ENCODE peak calls at places on chromosomes 6 and 20, in six cellular contexts. L, E, W, R, M and J are unnamed samples.

GRCh38 chr6:170174124-170174770 is 116.6 kb downstream of the DLL1 start:
- DNase-seq in R (no peak), M (no peak), L (no peak), W (no peak), E (no peak), J (no peak)

GRCh38 chr6:35492664-35493284 is 4.1 kb downstream of the TEAD3 start:
- DNase-seq in E (no peak), R (no peak), W (no peak), L (no peak), M (no peak), J (no peak)

GRCh38 chr20:57957397-57958049 is 247.7 kb upstream of the PMEPA1 start:
- DNase-seq in L (no peak), M (no peak), E (peak), W (no peak), R (no peak), J (no peak)

GRCh38 chr20:24033560-24033959 is 45.0 kb upstream of the GGTLC1 start:
- DNase-seq in R (no peak), W (no peak), L (no peak), E (no peak), M (no peak), J (no peak)

GRCh38 chr20:54474866-54475265 is 527 bp upstream of the DOK5 start:
- DNase-seq in M (no peak), E (no peak), L (no peak), R (no peak), W (peak), J (no peak)

GRCh38 chr6:34834789-34835518 is 43.1 kb downstream of the BLTP3A start:
- DNase-seq in R (no peak), M (peak), W (no peak), L (no peak), E (peak), J (no peak)

GRCh38 chr20:54229566-54229965 is 21.7 kb downstream of the PFDN4 start:
- DNase-seq in R (no peak), E (no peak), W (no peak), M (no peak), L (no peak), J (no peak)

GRCh38 chr20:17530153-17530552 is 1.0 kb downstream of the BFSP1 start:
- DNase-seq in W (no peak), E (no peak), L (no peak), R (no peak), M (no peak), J (no peak)

GRCh38 chr6:40816601-40817000 is 222.4 kb downstream of the UNC5CL start:
- DNase-seq in R (no peak), M (no peak), W (no peak), E (no peak), L (no peak), J (no peak)

GRCh38 chr20:62528983-62529891 is 53.4 kb upstream of the GATA5 start:
- DNase-seq in L (no peak), R (no peak), E (no peak), M (no peak), W (no peak), J (no peak)

GRCh38 chr6:16158943-16159557 is 30.2 kb downstream of the MYLIP start:
- DNase-seq in M (no peak), W (no peak), E (no peak), L (no peak), R (no peak), J (no peak)

GRCh38 chr6:20688710-20689500 is 154.6 kb downstream of the CDKAL1 start:
- DNase-seq in L (no peak), E (no peak), R (no peak), W (no peak), M (no peak), J (no peak)

GRCh38 chr6:130326496-130326895 is 39.3 kb upstream of the TMEM200A start:
- DNase-seq in L (no peak), R (no peak), E (peak), W (no peak), M (no peak), J (no peak)

GRCh38 chr6:11770546-11771466 is 7.8 kb downstream of the ADTRP start:
- DNase-seq in M (peak), W (peak), E (peak), L (peak), R (no peak), J (no peak)

GRCh38 chr20:51434556-51435256 is 107.8 kb downstream of the NFATC2 start:
- DNase-seq in W (no peak), M (peak), R (peak), E (peak), L (no peak), J (no peak)

GRCh38 chr6:135147637-135148592 is 33.2 kb upstream of the MYB start:
- DNase-seq in R (no peak), E (no peak), L (no peak), W (no peak), M (no peak), J (no peak)

GRCh38 chr6:136822051-136822378 is 377 bp upstream of the PEX7 start:
- DNase-seq in W (no peak), L (no peak), E (peak), R (no peak), M (no peak), J (peak)

GRCh38 chr6:130675072-130675471 is 152.1 kb upstream of the SMLR1 start:
- DNase-seq in W (no peak), L (no peak), M (no peak), E (peak), R (no peak), J (peak)

GRCh38 chr6:149863846-149864577 is at the start of gene LRP11:
- DNase-seq in M (peak), R (peak), L (peak), W (peak), E (peak), J (peak)

GRCh38 chr20:4637081-4637797 is 84.5 kb upstream of the PRND start:
- DNase-seq in W (no peak), E (peak), R (peak), M (peak), L (no peak), J (no peak)

GRCh38 chr20:51104960-51105460 is 82.1 kb upstream of the KCNG1 start:
- DNase-seq in M (no peak), E (peak), L (no peak), W (no peak), R (no peak), J (no peak)

GRCh38 chr6:33205172-33206026 is 944 bp downstream of the HSD17B8 start:
- DNase-seq in W (no peak), E (peak), M (peak), R (no peak), L (no peak), J (peak)

GRCh38 chr20:16781496-16781895 is 33.3 kb downstream of the OTOR start:
- DNase-seq in L (no peak), E (no peak), R (no peak), M (no peak), W (no peak), J (no peak)

GRCh38 chr6:25832670-25833069 is 818 bp upstream of the SLC17A1 start:
- DNase-seq in M (no peak), L (no peak), W (no peak), R (no peak), E (no peak), J (no peak)

GRCh38 chr20:45798935-45799642 is 7.3 kb downstream of the DNTTIP1 start:
- DNase-seq in M (no peak), L (peak), R (peak), E (peak), W (peak), J (peak)

GRCh38 chr20:49615401-49616153 is 47.6 kb upstream of the PTGIS start:
- DNase-seq in W (no peak), E (no peak), M (peak), R (no peak), L (peak), J (no peak)

GRCh38 chr6:41645007-41645618 is 6.8 kb downstream of the MDFI start:
- DNase-seq in E (no peak), W (no peak), M (no peak), R (no peak), L (no peak), J (no peak)

GRCh38 chr20:5078399-5078958 is 41.3 kb downstream of the PCNA start:
- DNase-seq in R (no peak), E (peak), W (no peak), L (peak), M (no peak), J (peak)

GRCh38 chr20:3919352-3919751 is 30.2 kb downstream of the PANK2 start:
- DNase-seq in R (no peak), W (no peak), L (no peak), E (peak), M (no peak), J (no peak)

GRCh38 chr6:107621216-107621940 is 131.5 kb downstream of the SOBP start:
- DNase-seq in M (peak), R (peak), E (no peak), L (no peak), W (no peak), J (no peak)

GRCh38 chr20:39822667-39823066 is 860.5 kb downstream of the DHX35 start:
- DNase-seq in M (no peak), L (no peak), E (peak), R (no peak), W (no peak), J (no peak)

GRCh38 chr6:100622907-100623692 is 158.4 kb upstream of the SIM1 start:
- DNase-seq in L (no peak), E (peak), R (no peak), W (no peak), M (no peak), J (no peak)

GRCh38 chr20:3430376-3431069 is 23.1 kb upstream of the DNAAF9 start:
- DNase-seq in M (no peak), W (no peak), L (no peak), E (no peak), R (no peak), J (no peak)

GRCh38 chr6:19297880-19298279 is 539.3 kb upstream of the ID4 start:
- DNase-seq in E (no peak), W (no peak), M (no peak), R (no peak), L (no peak), J (no peak)

GRCh38 chr6:161108886-161109285 is 117.3 kb downstream of the MAP3K4 start:
- DNase-seq in E (no peak), R (no peak), M (no peak), W (no peak), L (no peak), J (no peak)

GRCh38 chr6:138923561-138923960 is 64.5 kb downstream of the REPS1 start:
- DNase-seq in M (no peak), L (no peak), E (no peak), R (no peak), W (no peak), J (no peak)

GRCh38 chr6:146719387-146719786 is 120.6 kb downstream of the ADGB start:
- DNase-seq in E (no peak), R (no peak), W (no peak), M (no peak), L (no peak), J (no peak)
- TF ChIP-seq CTCF in E (no peak), R (no peak), W (no peak), M (no peak), L (no peak), J (no peak)

GRCh38 chr20:25195014-25195961 is at the start of gene ENTPD6:
- DNase-seq in E (peak), M (peak), R (peak), L (peak), W (peak), J (peak)
- TF ChIP-seq CTCF in E (no peak), M (no peak), R (peak), L (no peak), W (no peak), J (no peak)

GRCh38 chr20:63819224-63819917 is 11.7 kb downstream of the ZBTB46 start:
- DNase-seq in L (peak), E (peak), R (peak), W (no peak), M (no peak), J (no peak)
- TF ChIP-seq CTCF in L (peak), E (peak), R (peak), W (no peak), M (no peak), J (no peak)

DNA sequence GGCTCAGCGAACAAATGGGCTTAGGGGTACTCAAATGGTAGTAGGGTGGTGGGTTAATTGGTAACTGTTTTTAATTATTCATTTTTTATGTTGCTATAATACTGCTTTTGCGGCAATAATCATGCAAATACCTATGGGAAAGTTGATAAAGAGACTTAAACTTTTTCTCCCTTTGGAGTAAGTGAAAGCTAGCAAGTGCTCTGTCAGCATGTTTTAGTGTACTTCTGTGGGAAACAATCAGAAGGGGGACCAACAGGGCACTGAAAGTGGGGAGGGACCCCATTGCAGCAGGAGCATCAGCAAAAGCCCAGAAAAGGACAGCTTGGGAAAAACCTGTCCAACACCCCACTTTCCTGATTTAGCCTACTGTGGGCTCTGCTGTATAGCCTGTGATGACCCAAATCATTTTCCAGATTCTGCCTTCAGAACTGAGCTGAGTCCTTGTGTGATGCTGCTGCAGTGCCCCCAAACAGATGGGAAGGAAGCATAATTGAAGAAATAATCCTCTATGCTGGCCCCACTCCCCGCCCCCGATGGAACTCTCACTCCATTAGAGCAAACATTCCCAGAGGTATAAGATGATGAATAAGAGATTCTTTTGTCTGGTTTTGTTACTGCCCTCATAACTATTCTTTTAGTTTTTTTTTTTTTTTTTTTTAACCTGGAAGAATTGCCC is 322.8 kb downstream of the CD83 start:
- DNase-seq in M (no peak), W (peak), R (no peak), L (no peak), E (peak), J (no peak)
- TF ChIP-seq CTCF in M (no peak), W (no peak), R (no peak), L (no peak), E (no peak), J (no peak)

GRCh38 chr20:25984933-25985332 is 288.3 kb upstream of the ZNF337 start:
- DNase-seq in E (peak), W (no peak), M (no peak), R (peak), L (peak), J (peak)

GRCh38 chr20:25985597-25985996 is 288.9 kb upstream of the ZNF337 start:
- DNase-seq in M (no peak), E (no peak), L (no peak), W (no peak), R (no peak), J (no peak)

GRCh38 chr20:25989196-25989595 is 292.5 kb upstream of the ZNF337 start:
- DNase-seq in M (no peak), L (no peak), R (no peak), E (no peak), W (no peak), J (no peak)

GRCh38 chr20:25991051-25991755 is 294.6 kb upstream of the ZNF337 start:
- DNase-seq in L (no peak), M (no peak), E (no peak), R (no peak), W (no peak), J (no peak)

GRCh38 chr20:25987073-25987927 is 290.6 kb upstream of the ZNF337 start:
- DNase-seq in M (no peak), W (peak), R (peak), L (peak), E (peak), J (peak)
- TF ChIP-seq CTCF in M (no peak), W (no peak), R (peak), L (peak), E (peak), J (peak)

GRCh38 chr20:15487030-15487429 is 1086.2 kb downstream of the KIF16B start:
- DNase-seq in W (no peak), M (peak), L (no peak), E (peak), R (no peak), J (no peak)

GRCh38 chr20:15494841-15495240 is 1078.4 kb downstream of the KIF16B start:
- DNase-seq in M (no peak), R (no peak), W (no peak), E (no peak), L (no peak), J (no peak)

GRCh38 chr20:15496501-15497039 is 1076.7 kb downstream of the KIF16B start:
- DNase-seq in W (no peak), R (no peak), M (no peak), L (no peak), E (no peak), J (no peak)

GRCh38 chr20:15487682-15488081 is 1085.6 kb downstream of the KIF16B start:
- DNase-seq in L (no peak), E (no peak), R (no peak), M (no peak), W (no peak), J (no peak)

DNA sequence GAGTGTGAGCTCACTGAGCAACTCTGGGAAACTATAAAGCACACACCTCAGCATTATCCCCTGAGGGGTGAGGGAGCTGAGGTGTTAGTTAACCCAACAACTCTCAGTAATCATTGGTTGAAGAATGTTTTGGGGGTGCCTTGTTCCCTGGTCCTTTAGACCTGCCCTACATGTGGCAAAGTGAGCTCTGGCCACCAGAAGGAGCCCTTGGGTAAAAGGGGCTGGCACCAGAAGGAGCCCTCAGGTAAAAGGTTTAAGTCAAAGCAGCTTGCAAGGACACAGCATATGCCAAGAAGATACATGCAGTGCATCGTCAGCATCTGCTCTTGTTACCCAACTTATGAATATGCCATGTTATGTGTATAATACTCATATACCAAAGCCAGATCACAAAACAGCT is 1081.7 kb downstream of the KIF16B start:
- DNase-seq in M (no peak), E (no peak), W (no peak), L (no peak), R (no peak), J (no peak)
- TF ChIP-seq CTCF in M (peak), E (peak), W (no peak), L (no peak), R (no peak), J (no peak)

GRCh38 chr6:148559848-148560433 is 186.9 kb upstream of the UST start:
- DNase-seq in W (peak), R (peak), M (no peak), L (peak), E (peak), J (peak)
- TF ChIP-seq CTCF in W (peak), R (peak), M (peak), L (peak), E (peak), J (peak)

GRCh38 chr6:80523531-80523970 is 417.1 kb downstream of the BCKDHB start:
- DNase-seq in M (no peak), W (peak), L (no peak), E (no peak), R (peak), J (peak)

GRCh38 chr6:80531676-80532619 is 425.5 kb downstream of the BCKDHB start:
- DNase-seq in R (no peak), M (no peak), L (no peak), W (no peak), E (peak), J (no peak)

GRCh38 chr6:80527552-80528052 is 421.1 kb downstream of the BCKDHB start:
- DNase-seq in L (no peak), M (peak), W (no peak), R (no peak), E (no peak), J (no peak)

GRCh38 chr6:80530096-80530495 is 423.6 kb downstream of the BCKDHB start:
- DNase-seq in L (no peak), M (no peak), E (peak), R (no peak), W (no peak), J (no peak)

GRCh38 chr6:80528115-80528514 is 421.6 kb downstream of the BCKDHB start:
- DNase-seq in R (no peak), M (no peak), E (no peak), L (no peak), W (no peak), J (no peak)
- TF ChIP-seq CTCF in R (no peak), M (no peak), E (peak), L (no peak), W (no peak), J (no peak)

DNA sequence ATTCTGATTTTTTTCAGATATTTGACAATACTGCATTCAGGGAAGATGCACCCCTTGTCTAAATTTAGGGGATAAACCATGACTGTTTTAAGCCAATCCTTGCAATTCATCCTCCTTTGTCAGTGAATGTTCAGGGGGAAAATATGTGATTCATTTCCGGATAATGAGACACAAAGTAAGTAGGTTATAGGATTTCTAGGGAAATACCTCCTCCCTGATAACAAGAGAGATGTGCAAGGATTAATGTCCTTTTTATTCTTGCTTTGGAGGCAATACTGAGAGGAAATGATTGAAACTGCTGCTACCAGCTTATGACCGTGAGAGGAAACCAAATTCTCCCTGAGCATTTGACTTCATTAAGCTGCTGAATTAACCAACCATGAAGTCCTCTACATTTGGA is 161.3 kb upstream of the EYA4 start:
- DNase-seq in E (no peak), M (no peak), R (peak), L (no peak), W (no peak), J (no peak)
- TF ChIP-seq CTCF in E (no peak), M (no peak), R (no peak), L (no peak), W (no peak), J (no peak)